ENCODE peak calls at places on chromosomes 1 and 21, in four cellular contexts. G, E, P and W are unnamed samples. For H3K9me1, the result is how much of the 10 kb centered on the place peaks cover.

GRCh38 chr1:94634977-94635416 is 93.4 kb upstream of the F3 start:
- DNase-seq in G (no peak), E (no peak), P (no peak), W (peak)

GRCh38 chr1:245419572-245419971 is 264.8 kb downstream of the KIF26B start:
- DNase-seq in G (no peak), P (no peak), E (no peak), W (no peak)

GRCh38 chr1:15283500-15283899 is 36.5 kb downstream of the FHAD1 start:
- DNase-seq in G (peak), E (peak), P (no peak), W (no peak)

GRCh38 chr21:40373760-40374159 is 473.2 kb downstream of the DSCAM start:
- DNase-seq in G (no peak), E (no peak), P (no peak), W (no peak)

GRCh38 chr1:19485362-19486187 is at the start of gene CAPZB:
- DNase-seq in P (peak), E (no peak), G (peak), W (peak)

GRCh38 chr1:163528710-163529348 is 207.1 kb downstream of the NUF2 start:
- DNase-seq in G (peak), P (peak), E (no peak), W (peak)

GRCh38 chr1:66968574-66968973 is 43.8 kb downstream of the MIER1 start:
- DNase-seq in G (peak), E (no peak), P (no peak), W (no peak)

GRCh38 chr1:150798509-150798908 is 9.6 kb downstream of the CTSK start:
- DNase-seq in E (no peak), P (no peak), G (peak), W (peak)

GRCh38 chr21:43323244-43324005 is 103.5 kb downstream of the SIK1 start:
- DNase-seq in P (no peak), E (no peak), G (no peak), W (no peak)

GRCh38 chr1:225768662-225769426 is 8.8 kb upstream of the SRP9 start:
- DNase-seq in E (no peak), P (no peak), G (no peak), W (peak)

GRCh38 chr1:94209425-94209824 is 28.0 kb downstream of the ARHGAP29 start:
- DNase-seq in P (no peak), E (no peak), G (peak), W (no peak)

GRCh38 chr1:8370046-8370881 is 52.4 kb downstream of the SLC45A1 start:
- DNase-seq in P (no peak), G (peak), E (no peak), W (no peak)

GRCh38 chr1:173714441-173714758 is 381 bp upstream of the KLHL20 start:
- DNase-seq in E (no peak), P (no peak), G (no peak), W (peak)

GRCh38 chr1:117240547-117240946 is 29.8 kb upstream of the VTCN1 start:
- DNase-seq in P (no peak), G (peak), E (no peak), W (no peak)

GRCh38 chr1:165152109-165152508 is 204.4 kb downstream of the LMX1A start:
- DNase-seq in G (no peak), P (no peak), E (no peak), W (no peak)

GRCh38 chr21:35100351-35100771 is 51.3 kb upstream of the RUNX1 start:
- DNase-seq in P (no peak), E (no peak), G (peak), W (no peak)

GRCh38 chr1:39760074-39761008 is 10.8 kb downstream of the OXCT2 start:
- DNase-seq in G (no peak), P (no peak), E (no peak), W (no peak)

GRCh38 chr1:2228684-2229031 is 539 bp downstream of the SKI start:
- DNase-seq in E (no peak), P (no peak), G (no peak), W (peak)

GRCh38 chr1:69139007-69139406 is 428.7 kb upstream of the LRRC7 start:
- DNase-seq in G (no peak), P (no peak), E (no peak), W (no peak)

GRCh38 chr1:192811594-192812239 is 2.9 kb downstream of the RGS2 start:
- DNase-seq in G (peak), E (no peak), P (peak), W (no peak)
- H3K9me1 ChIP-seq in G (under half), E (under half), P (under half), W (under half)

GRCh38 chr1:6586404-6586816 is 6.6 kb downstream of the ZBTB48 start:
- DNase-seq in E (no peak), P (no peak), G (no peak), W (no peak)
- H3K9me1 ChIP-seq in E (under half), P (under half), G (under half), W (under half)

GRCh38 chr1:111903858-111904449 is 85.5 kb downstream of the KCND3 start:
- DNase-seq in P (no peak), G (no peak), E (no peak), W (no peak)
- H3K9me1 ChIP-seq in P (under half), G (under half), E (under half), W (under half)

DNA sequence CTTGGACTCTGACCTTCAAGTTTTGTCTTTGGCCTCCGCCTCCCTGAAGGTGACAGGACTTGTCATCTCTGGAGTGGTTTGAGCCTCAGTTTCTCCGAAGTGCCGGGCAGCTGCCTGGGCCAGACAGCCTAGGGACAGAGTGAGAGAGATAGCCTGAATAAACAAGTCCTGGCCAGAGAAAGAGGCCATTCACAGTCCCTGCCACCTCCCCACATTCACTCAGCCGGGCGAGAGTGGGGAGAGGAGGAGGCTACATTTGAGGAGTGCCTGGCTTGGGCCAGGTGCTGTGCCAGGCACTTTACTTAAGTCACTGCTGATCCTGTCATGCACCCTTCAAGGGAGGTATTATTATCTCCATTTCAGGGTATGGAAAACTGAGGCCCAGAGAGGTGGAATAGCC is 3.5 kb downstream of the EXTL1 start:
- DNase-seq in P (no peak), G (no peak), E (no peak), W (no peak)
- H3K9me1 ChIP-seq in P (under half), G (under half), E (under half), W (under half)

GRCh38 chr1:91610102-91610501 is 109.5 kb downstream of the CDC7 start:
- DNase-seq in E (no peak), G (no peak), P (no peak), W (no peak)

GRCh38 chr1:91613594-91613993 is 112.9 kb downstream of the CDC7 start:
- DNase-seq in E (no peak), G (peak), P (no peak), W (no peak)

GRCh38 chr1:91610829-91611228 is 110.2 kb downstream of the CDC7 start:
- DNase-seq in P (no peak), E (no peak), G (no peak), W (no peak)

GRCh38 chr1:91609571-91609970 is 108.9 kb downstream of the CDC7 start:
- DNase-seq in P (no peak), E (peak), G (peak), W (no peak)

DNA sequence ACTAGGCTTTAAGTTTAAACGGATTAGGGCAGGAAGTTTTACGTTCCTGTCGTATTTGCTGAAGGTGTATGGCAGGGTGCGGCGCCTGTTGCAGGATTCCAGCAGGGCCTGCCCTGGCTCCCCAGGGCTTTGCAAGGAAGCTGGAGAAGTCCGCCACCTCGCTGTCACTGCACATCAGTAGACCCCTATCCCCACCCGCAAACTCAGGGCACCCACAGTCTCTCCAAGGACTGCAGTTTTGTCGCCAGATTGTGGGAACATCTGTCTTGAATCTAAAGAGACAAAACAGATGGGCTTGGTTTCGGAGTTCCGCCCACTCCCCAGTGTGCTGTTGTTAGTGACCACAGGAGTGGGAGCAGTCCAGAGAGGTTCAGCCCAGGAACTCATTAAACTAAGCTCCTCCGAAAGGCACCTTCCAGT is 110.9 kb downstream of the CDC7 start:
- DNase-seq in G (no peak), E (peak), P (no peak), W (no peak)
- H3K9me1 ChIP-seq in G (under half), E (under half), P (under half), W (under half)